ENCODE peak calls at places on chromosome 11, in eight cellular contexts. One of them, this sample, is unnamed.

GRCh38 chr11:69869311-69869939 is 50.2 kb upstream of the FGF3 start:
- DNase-seq in RPMI7951: no peak
- DNase-seq in NCI-H187: no peak
- DNase-seq in NCI-H1105 treated with DMSO at 0.1 percent for 48 hours: no peak
- DNase-seq in GM04503: no peak
- DNase-seq in NCI-H748 treated with DMSO at 0.1 percent for 48 hours: no peak
- DNase-seq in naive B cell: no peak
- DNase-seq in activated CD4-positive, CD25-positive, alpha-beta regulatory T cell treated with anti-CD3 and anti-CD28 coated beads, Interleukin-2, amount 50 U/mL, for 72 hours: no peak
- DNase-seq in this sample: no peak

GRCh38 chr11:3193373-3194015 is 25.1 kb downstream of the MRGPRG start:
- DNase-seq in RPMI7951: no peak
- DNase-seq in NCI-H187: no peak
- DNase-seq in NCI-H1105 treated with DMSO at 0.1 percent for 48 hours: no peak
- DNase-seq in GM04503: no peak
- DNase-seq in NCI-H748 treated with DMSO at 0.1 percent for 48 hours: no peak
- DNase-seq in naive B cell: no peak
- DNase-seq in activated CD4-positive, CD25-positive, alpha-beta regulatory T cell treated with anti-CD3 and anti-CD28 coated beads, Interleukin-2, amount 50 U/mL, for 72 hours: no peak
- DNase-seq in this sample: no peak

GRCh38 chr11:15907806-15908205 is 448.5 kb downstream of the SOX6 start:
- DNase-seq in RPMI7951: no peak
- DNase-seq in NCI-H187: no peak
- DNase-seq in NCI-H1105 treated with DMSO at 0.1 percent for 48 hours: no peak
- DNase-seq in GM04503: no peak
- DNase-seq in NCI-H748 treated with DMSO at 0.1 percent for 48 hours: no peak
- DNase-seq in naive B cell: no peak
- DNase-seq in activated CD4-positive, CD25-positive, alpha-beta regulatory T cell treated with anti-CD3 and anti-CD28 coated beads, Interleukin-2, amount 50 U/mL, for 72 hours: no peak
- DNase-seq in this sample: no peak

GRCh38 chr11:74492084-74492483 is 1.4 kb downstream of the LIPT2 start:
- DNase-seq in RPMI7951: peak; percentile 53
- DNase-seq in NCI-H187: no peak
- DNase-seq in NCI-H1105 treated with DMSO at 0.1 percent for 48 hours: no peak
- DNase-seq in GM04503: no peak
- DNase-seq in NCI-H748 treated with DMSO at 0.1 percent for 48 hours: no peak
- DNase-seq in naive B cell: no peak
- DNase-seq in activated CD4-positive, CD25-positive, alpha-beta regulatory T cell treated with anti-CD3 and anti-CD28 coated beads, Interleukin-2, amount 50 U/mL, for 72 hours: no peak
- DNase-seq in this sample: no peak

GRCh38 chr11:112012877-112013276 is 12.3 kb upstream of the DLAT start:
- DNase-seq in RPMI7951: peak; percentile 32
- DNase-seq in NCI-H187: no peak
- DNase-seq in NCI-H1105 treated with DMSO at 0.1 percent for 48 hours: no peak
- DNase-seq in GM04503: no peak
- DNase-seq in NCI-H748 treated with DMSO at 0.1 percent for 48 hours: no peak
- DNase-seq in naive B cell: no peak
- DNase-seq in activated CD4-positive, CD25-positive, alpha-beta regulatory T cell treated with anti-CD3 and anti-CD28 coated beads, Interleukin-2, amount 50 U/mL, for 72 hours: no peak
- DNase-seq in this sample: no peak

GRCh38 chr11:64787526-64788320 is 9.4 kb upstream of the SF1 start:
- DNase-seq in RPMI7951: peak; percentile 35
- DNase-seq in NCI-H187: no peak
- DNase-seq in NCI-H1105 treated with DMSO at 0.1 percent for 48 hours: no peak
- DNase-seq in GM04503: no peak
- DNase-seq in NCI-H748 treated with DMSO at 0.1 percent for 48 hours: no peak
- DNase-seq in naive B cell: no peak
- DNase-seq in activated CD4-positive, CD25-positive, alpha-beta regulatory T cell treated with anti-CD3 and anti-CD28 coated beads, Interleukin-2, amount 50 U/mL, for 72 hours: peak; percentile 59
- DNase-seq in this sample: no peak

GRCh38 chr11:460331-461199 is 10.5 kb downstream of the PTDSS2 start:
- DNase-seq in RPMI7951: peak; percentile 86
- DNase-seq in NCI-H187: no peak
- DNase-seq in NCI-H1105 treated with DMSO at 0.1 percent for 48 hours: no peak
- DNase-seq in GM04503: no peak
- DNase-seq in NCI-H748 treated with DMSO at 0.1 percent for 48 hours: no peak
- DNase-seq in naive B cell: no peak
- DNase-seq in activated CD4-positive, CD25-positive, alpha-beta regulatory T cell treated with anti-CD3 and anti-CD28 coated beads, Interleukin-2, amount 50 U/mL, for 72 hours: no peak
- DNase-seq in this sample: peak; percentile 24

GRCh38 chr11:128180446-128181089 is 406.8 kb downstream of the ETS1 start:
- DNase-seq in RPMI7951: peak; percentile 93
- DNase-seq in NCI-H187: no peak
- DNase-seq in NCI-H1105 treated with DMSO at 0.1 percent for 48 hours: no peak
- DNase-seq in GM04503: peak; percentile 84
- DNase-seq in NCI-H748 treated with DMSO at 0.1 percent for 48 hours: no peak
- DNase-seq in naive B cell: no peak
- DNase-seq in activated CD4-positive, CD25-positive, alpha-beta regulatory T cell treated with anti-CD3 and anti-CD28 coated beads, Interleukin-2, amount 50 U/mL, for 72 hours: no peak
- DNase-seq in this sample: peak; percentile 56

GRCh38 chr11:17722000-17722643 is 2.8 kb downstream of the MYOD1 start:
- DNase-seq in RPMI7951: peak; percentile 21
- DNase-seq in NCI-H187: no peak
- DNase-seq in NCI-H1105 treated with DMSO at 0.1 percent for 48 hours: no peak
- DNase-seq in GM04503: no peak
- DNase-seq in NCI-H748 treated with DMSO at 0.1 percent for 48 hours: peak; percentile 43
- DNase-seq in naive B cell: no peak
- DNase-seq in activated CD4-positive, CD25-positive, alpha-beta regulatory T cell treated with anti-CD3 and anti-CD28 coated beads, Interleukin-2, amount 50 U/mL, for 72 hours: no peak
- DNase-seq in this sample: no peak

GRCh38 chr11:69044111-69045013 is 4.4 kb upstream of the TPCN2 start:
- DNase-seq in RPMI7951: peak; percentile 67
- DNase-seq in NCI-H187: no peak
- DNase-seq in NCI-H1105 treated with DMSO at 0.1 percent for 48 hours: no peak
- DNase-seq in GM04503: peak; percentile 84
- DNase-seq in NCI-H748 treated with DMSO at 0.1 percent for 48 hours: no peak
- DNase-seq in naive B cell: no peak
- DNase-seq in activated CD4-positive, CD25-positive, alpha-beta regulatory T cell treated with anti-CD3 and anti-CD28 coated beads, Interleukin-2, amount 50 U/mL, for 72 hours: no peak
- DNase-seq in this sample: peak; percentile 60

GRCh38 chr11:114368918-114369680 is 31.2 kb downstream of the C11orf71 start:
- DNase-seq in RPMI7951: no peak
- DNase-seq in NCI-H187: no peak
- DNase-seq in NCI-H1105 treated with DMSO at 0.1 percent for 48 hours: no peak
- DNase-seq in GM04503: no peak
- DNase-seq in NCI-H748 treated with DMSO at 0.1 percent for 48 hours: no peak
- DNase-seq in naive B cell: no peak
- DNase-seq in activated CD4-positive, CD25-positive, alpha-beta regulatory T cell treated with anti-CD3 and anti-CD28 coated beads, Interleukin-2, amount 50 U/mL, for 72 hours: no peak
- DNase-seq in this sample: no peak

GRCh38 chr11:64809781-64810241 is 540 bp downstream of the MEN1 start:
- DNase-seq in RPMI7951: no peak
- DNase-seq in NCI-H187: no peak
- DNase-seq in NCI-H1105 treated with DMSO at 0.1 percent for 48 hours: peak; percentile 20
- DNase-seq in GM04503: no peak
- DNase-seq in NCI-H748 treated with DMSO at 0.1 percent for 48 hours: peak; percentile 21
- DNase-seq in naive B cell: no peak
- DNase-seq in activated CD4-positive, CD25-positive, alpha-beta regulatory T cell treated with anti-CD3 and anti-CD28 coated beads, Interleukin-2, amount 50 U/mL, for 72 hours: no peak
- DNase-seq in this sample: no peak

GRCh38 chr11:69253028-69253427 is 40.9 kb upstream of the MYEOV start:
- DNase-seq in RPMI7951: peak; percentile 76
- DNase-seq in NCI-H187: no peak
- DNase-seq in NCI-H1105 treated with DMSO at 0.1 percent for 48 hours: no peak
- DNase-seq in GM04503: peak; percentile 25
- DNase-seq in NCI-H748 treated with DMSO at 0.1 percent for 48 hours: no peak
- DNase-seq in naive B cell: no peak
- DNase-seq in activated CD4-positive, CD25-positive, alpha-beta regulatory T cell treated with anti-CD3 and anti-CD28 coated beads, Interleukin-2, amount 50 U/mL, for 72 hours: no peak
- DNase-seq in this sample: no peak

GRCh38 chr11:120880791-120881190 is 143.1 kb upstream of the TBCEL start:
- DNase-seq in RPMI7951: no peak
- DNase-seq in NCI-H187: no peak
- DNase-seq in NCI-H1105 treated with DMSO at 0.1 percent for 48 hours: no peak
- DNase-seq in GM04503: no peak
- DNase-seq in NCI-H748 treated with DMSO at 0.1 percent for 48 hours: no peak
- DNase-seq in naive B cell: no peak
- DNase-seq in activated CD4-positive, CD25-positive, alpha-beta regulatory T cell treated with anti-CD3 and anti-CD28 coated beads, Interleukin-2, amount 50 U/mL, for 72 hours: no peak
- DNase-seq in this sample: no peak

GRCh38 chr11:405976-406795 is 8.6 kb downstream of the SIGIRR start:
- DNase-seq in RPMI7951: no peak
- DNase-seq in NCI-H187: no peak
- DNase-seq in NCI-H1105 treated with DMSO at 0.1 percent for 48 hours: no peak
- DNase-seq in GM04503: no peak
- DNase-seq in NCI-H748 treated with DMSO at 0.1 percent for 48 hours: no peak
- DNase-seq in naive B cell: no peak
- DNase-seq in activated CD4-positive, CD25-positive, alpha-beta regulatory T cell treated with anti-CD3 and anti-CD28 coated beads, Interleukin-2, amount 50 U/mL, for 72 hours: peak; percentile 33
- DNase-seq in this sample: no peak

GRCh38 chr11:122293298-122294023 is 177.4 kb upstream of the BLID start:
- DNase-seq in RPMI7951: peak; percentile 21
- DNase-seq in NCI-H187: no peak
- DNase-seq in NCI-H1105 treated with DMSO at 0.1 percent for 48 hours: no peak
- DNase-seq in GM04503: no peak
- DNase-seq in NCI-H748 treated with DMSO at 0.1 percent for 48 hours: no peak
- DNase-seq in naive B cell: no peak
- DNase-seq in activated CD4-positive, CD25-positive, alpha-beta regulatory T cell treated with anti-CD3 and anti-CD28 coated beads, Interleukin-2, amount 50 U/mL, for 72 hours: no peak
- DNase-seq in this sample: no peak

GRCh38 chr11:122267602-122268001 is 151.6 kb upstream of the BLID start:
- DNase-seq in RPMI7951: peak; percentile 87
- DNase-seq in NCI-H187: no peak
- DNase-seq in NCI-H1105 treated with DMSO at 0.1 percent for 48 hours: no peak
- DNase-seq in GM04503: peak; percentile 32
- DNase-seq in NCI-H748 treated with DMSO at 0.1 percent for 48 hours: no peak
- DNase-seq in naive B cell: no peak
- DNase-seq in activated CD4-positive, CD25-positive, alpha-beta regulatory T cell treated with anti-CD3 and anti-CD28 coated beads, Interleukin-2, amount 50 U/mL, for 72 hours: no peak
- DNase-seq in this sample: no peak

GRCh38 chr11:23772081-23772480 is 724.8 kb upstream of the LUZP2 start:
- DNase-seq in RPMI7951: no peak
- DNase-seq in NCI-H187: no peak
- DNase-seq in NCI-H1105 treated with DMSO at 0.1 percent for 48 hours: no peak
- DNase-seq in GM04503: no peak
- DNase-seq in NCI-H748 treated with DMSO at 0.1 percent for 48 hours: no peak
- DNase-seq in naive B cell: no peak
- DNase-seq in activated CD4-positive, CD25-positive, alpha-beta regulatory T cell treated with anti-CD3 and anti-CD28 coated beads, Interleukin-2, amount 50 U/mL, for 72 hours: no peak
- DNase-seq in this sample: no peak

GRCh38 chr11:17985517-17985916 is 27.3 kb downstream of the SERGEF start:
- DNase-seq in RPMI7951: peak; percentile 8
- DNase-seq in NCI-H187: no peak
- DNase-seq in NCI-H1105 treated with DMSO at 0.1 percent for 48 hours: peak; percentile 75
- DNase-seq in GM04503: no peak
- DNase-seq in NCI-H748 treated with DMSO at 0.1 percent for 48 hours: no peak
- DNase-seq in naive B cell: no peak
- DNase-seq in activated CD4-positive, CD25-positive, alpha-beta regulatory T cell treated with anti-CD3 and anti-CD28 coated beads, Interleukin-2, amount 50 U/mL, for 72 hours: no peak
- DNase-seq in this sample: peak; percentile 93

GRCh38 chr11:68164437-68164836 is 43.2 kb upstream of the CHKA start:
- DNase-seq in RPMI7951: no peak
- DNase-seq in NCI-H187: no peak
- DNase-seq in NCI-H1105 treated with DMSO at 0.1 percent for 48 hours: no peak
- DNase-seq in GM04503: no peak
- DNase-seq in NCI-H748 treated with DMSO at 0.1 percent for 48 hours: no peak
- DNase-seq in naive B cell: no peak
- DNase-seq in activated CD4-positive, CD25-positive, alpha-beta regulatory T cell treated with anti-CD3 and anti-CD28 coated beads, Interleukin-2, amount 50 U/mL, for 72 hours: no peak
- DNase-seq in this sample: peak; percentile 7

GRCh38 chr11:113242767-113243397 is 71.5 kb upstream of the TTC12 start:
- DNase-seq in RPMI7951: peak; percentile 88
- DNase-seq in NCI-H187: no peak
- DNase-seq in NCI-H1105 treated with DMSO at 0.1 percent for 48 hours: no peak
- DNase-seq in GM04503: peak; percentile 31
- DNase-seq in NCI-H748 treated with DMSO at 0.1 percent for 48 hours: no peak
- DNase-seq in naive B cell: no peak
- DNase-seq in activated CD4-positive, CD25-positive, alpha-beta regulatory T cell treated with anti-CD3 and anti-CD28 coated beads, Interleukin-2, amount 50 U/mL, for 72 hours: no peak
- DNase-seq in this sample: peak; percentile 27

GRCh38 chr11:484616-485015 is 22.4 kb downstream of the RNH1 start:
- DNase-seq in RPMI7951: no peak
- DNase-seq in NCI-H187: no peak
- DNase-seq in NCI-H1105 treated with DMSO at 0.1 percent for 48 hours: no peak
- DNase-seq in GM04503: no peak
- DNase-seq in NCI-H748 treated with DMSO at 0.1 percent for 48 hours: no peak
- DNase-seq in naive B cell: no peak
- DNase-seq in activated CD4-positive, CD25-positive, alpha-beta regulatory T cell treated with anti-CD3 and anti-CD28 coated beads, Interleukin-2, amount 50 U/mL, for 72 hours: no peak
- DNase-seq in this sample: no peak

GRCh38 chr11:120316880-120317688 is 8.0 kb upstream of the TLCD5 start:
- DNase-seq in RPMI7951: no peak
- DNase-seq in NCI-H187: no peak
- DNase-seq in NCI-H1105 treated with DMSO at 0.1 percent for 48 hours: no peak
- DNase-seq in GM04503: no peak
- DNase-seq in NCI-H748 treated with DMSO at 0.1 percent for 48 hours: no peak
- DNase-seq in naive B cell: no peak
- DNase-seq in activated CD4-positive, CD25-positive, alpha-beta regulatory T cell treated with anti-CD3 and anti-CD28 coated beads, Interleukin-2, amount 50 U/mL, for 72 hours: no peak
- DNase-seq in this sample: no peak

GRCh38 chr11:20483931-20484330 is 96.4 kb downstream of the PRMT3 start:
- DNase-seq in RPMI7951: no peak
- DNase-seq in NCI-H187: no peak
- DNase-seq in NCI-H1105 treated with DMSO at 0.1 percent for 48 hours: peak; percentile 48
- DNase-seq in GM04503: no peak
- DNase-seq in NCI-H748 treated with DMSO at 0.1 percent for 48 hours: no peak
- DNase-seq in naive B cell: no peak
- DNase-seq in activated CD4-positive, CD25-positive, alpha-beta regulatory T cell treated with anti-CD3 and anti-CD28 coated beads, Interleukin-2, amount 50 U/mL, for 72 hours: no peak
- DNase-seq in this sample: no peak

This sample was measured in retinal pigment epithelial cell.